ENCODE peak calls at places on chromosomes 1 and 21, in seven cellular contexts. M is stimulated activated CD4-positive, alpha-beta T cell treated with anti-CD3 and anti-CD28 coated beads, Interleukin-2, amount 100 ng/mL, for 48 hours; R is esophagus muscularis mucosa; A is H9; V is aorta; W is SK-N-DZ; K is SIG-M5. G is an unnamed sample.
A peak's percentile ranks its signal among the peaks of the same experiment; 100 is the strongest.

GRCh38 chr1:153951801-153952200 is 5.3 kb upstream of the DENND4B start:
- DNase-seq in K (no peak), V (no peak), A (no peak), W (no peak), M (no peak), R (no peak), G (no peak)

GRCh38 chr1:212430416-212430815 is 2.3 kb upstream of the NENF start:
- DNase-seq in M (no peak), R (no peak), K (no peak), W (no peak), A (no peak), V (no peak), G (no peak)

GRCh38 chr1:234676103-234676594 is 66.2 kb upstream of the IRF2BP2 start:
- DNase-seq in W (peak; percentile 82), K (no peak), V (peak; percentile 92), M (peak; percentile 43), A (peak; percentile 87), R (peak; percentile 91), G (peak; percentile 81)

GRCh38 chr1:198492872-198493271 is 47.6 kb downstream of the ATP6V1G3 start:
- DNase-seq in A (no peak), V (no peak), R (no peak), K (no peak), W (no peak), M (no peak), G (no peak)

GRCh38 chr1:55217226-55217996 is 2.2 kb upstream of the USP24 start:
- DNase-seq in V (no peak), K (peak; percentile 72), W (no peak), M (no peak), R (no peak), A (no peak), G (peak; percentile 81)

GRCh38 chr1:51303315-51303714 is 27.0 kb downstream of the TTC39A start:
- DNase-seq in M (no peak), R (no peak), W (no peak), A (no peak), V (no peak), K (no peak), G (no peak)

GRCh38 chr1:212954514-212954913 is 4.2 kb downstream of the VASH2 start:
- DNase-seq in R (no peak), A (no peak), W (no peak), V (no peak), M (no peak), K (no peak), G (no peak)

GRCh38 chr1:31183927-31184554 is 55.6 kb downstream of the NKAIN1 start:
- DNase-seq in W (peak; percentile 53), R (no peak), V (no peak), M (peak; percentile 40), A (peak; percentile 75), K (no peak), G (peak; percentile 31)

GRCh38 chr1:45272943-45273342 is 53.8 kb upstream of the HPDL start:
- DNase-seq in M (no peak), R (no peak), V (no peak), K (no peak), A (no peak), W (no peak), G (no peak)

GRCh38 chr1:170530972-170531757 is 801 bp upstream of the GORAB start:
- DNase-seq in M (no peak), K (no peak), R (no peak), W (no peak), V (peak; percentile 52), A (no peak), G (no peak)

GRCh38 chr1:16905112-16905855 is 9.5 kb downstream of the RNU1-2 start:
- DNase-seq in R (no peak), V (no peak), W (no peak), A (peak; percentile 66), K (peak; percentile 73), M (no peak), G (no peak)

GRCh38 chr21:17542371-17542992 is 29.6 kb downstream of the CXADR start:
- DNase-seq in A (no peak), V (no peak), W (peak; percentile 62), M (no peak), K (no peak), R (no peak), G (no peak)

GRCh38 chr1:246565751-246566127 is 322 bp downstream of the TFB2M start:
- DNase-seq in W (no peak), R (no peak), V (no peak), K (no peak), M (no peak), A (no peak), G (no peak)

GRCh38 chr1:27891196-27891889 is 19.0 kb downstream of the THEMIS2 start:
- DNase-seq in V (no peak), R (no peak), K (no peak), W (no peak), M (no peak), A (no peak), G (peak; percentile 82)

GRCh38 chr1:245209658-245210415 is 55.1 kb downstream of the KIF26B start:
- DNase-seq in A (no peak), W (peak; percentile 82), V (no peak), K (no peak), R (no peak), M (no peak), G (no peak)

GRCh38 chr1:57632401-57632800 is 208.5 kb upstream of the DAB1 start:
- DNase-seq in M (no peak), A (no peak), K (no peak), R (no peak), W (no peak), V (no peak), G (no peak)

GRCh38 chr1:232174306-232174705 is 455.6 kb downstream of the SIPA1L2 start:
- DNase-seq in K (no peak), M (no peak), V (no peak), A (no peak), W (no peak), R (peak; percentile 55), G (peak; percentile 24)

GRCh38 chr1:42765832-42766722 is 751 bp downstream of the P3H1 start:
- DNase-seq in V (peak; percentile 62), W (peak; percentile 76), R (no peak), M (peak; percentile 43), K (no peak), A (peak; percentile 62), G (peak; percentile 37)

GRCh38 chr1:30329802-30330557 is 393.4 kb downstream of the MATN1 start:
- DNase-seq in R (peak; percentile 77), V (no peak), M (no peak), K (no peak), W (no peak), A (peak; percentile 52), G (no peak)

GRCh38 chr1:50214764-50215163 is 106.0 kb downstream of the ELAVL4 start:
- DNase-seq in W (no peak), A (no peak), K (no peak), M (no peak), V (no peak), R (no peak), G (no peak)